ENCODE peak calls at places on chromosomes 5 and 9, in six cellular contexts. E is tibial artery; W is CD8-positive, alpha-beta T cell; H is breast epithelium; X is left ventricle myocardium inferior; S is stomach. I is an unnamed sample. For H3K9me3 and H3K4me1, the result is how much of the 10 kb centered on the place peaks cover.

GRCh38 chr5:23269981-23270380 is 237.4 kb upstream of the PRDM9 start:
- DNase-seq in E (no peak), W (no peak), H (no peak), X (no peak), S (no peak), I (no peak)

GRCh38 chr9:563200-563599 is 278.3 kb upstream of the DMRT1 start:
- DNase-seq in E (no peak), W (no peak), H (no peak), X (no peak), S (no peak), I (no peak)

GRCh38 chr9:97558701-97559101 is 57.2 kb downstream of the TMOD1 start:
- DNase-seq in E (no peak), W (no peak), H (no peak), X (no peak), S (no peak), I (no peak)

GRCh38 chr9:9961934-9962333 is 650.9 kb downstream of the PTPRD start:
- DNase-seq in E (no peak), W (no peak), H (no peak), X (no peak), S (no peak), I (no peak)

GRCh38 chr5:132226516-132227234 is 978 bp downstream of the P4HA2 start:
- DNase-seq in E (peak), W (no peak), H (no peak), X (no peak), S (peak), I (no peak)

GRCh38 chr9:105333811-105334210 is 89.4 kb downstream of the SLC44A1 start:
- DNase-seq in E (no peak), W (no peak), H (no peak), X (no peak), S (no peak), I (no peak)

GRCh38 chr9:70902705-70903131 is 218.7 kb downstream of the TRPM3 start:
- DNase-seq in E (peak), W (no peak), H (no peak), X (no peak), S (no peak), I (no peak)

GRCh38 chr5:135930029-135930948 is 24.5 kb downstream of the LECT2 start:
- DNase-seq in E (no peak), W (no peak), H (no peak), X (no peak), S (no peak), I (peak)

GRCh38 chr9:78871086-78871451 is 574.1 kb downstream of the PSAT1 start:
- DNase-seq in E (no peak), W (no peak), H (no peak), X (no peak), S (no peak), I (no peak)

GRCh38 chr9:126647585-126648110 is 33.9 kb downstream of the LMX1B start:
- DNase-seq in E (no peak), W (no peak), H (no peak), X (no peak), S (no peak), I (no peak)

GRCh38 chr9:136787690-136788400 is 3.3 kb upstream of the TMEM141 start:
- DNase-seq in E (peak), W (peak), H (no peak), X (peak), S (peak), I (peak)

GRCh38 chr5:11622785-11623184 is 281.5 kb downstream of the CTNND2 start:
- DNase-seq in E (no peak), W (no peak), H (no peak), X (no peak), S (no peak), I (no peak)

GRCh38 chr9:87275039-87275725 is 222.5 kb upstream of the DAPK1 start:
- DNase-seq in E (no peak), W (no peak), H (no peak), X (no peak), S (no peak), I (no peak)
- H3K4me3 ChIP-seq in E (no peak), W (no peak), H (no peak), X (no peak), S (no peak), I (no peak)

GRCh38 chr5:63843190-63843589 is 119.1 kb downstream of the HTR1A start:
- DNase-seq in E (no peak), W (no peak), H (no peak), X (no peak), S (no peak), I (no peak)

GRCh38 chr5:63837437-63837836 is 124.8 kb downstream of the HTR1A start:
- DNase-seq in E (no peak), W (no peak), H (no peak), X (no peak), S (no peak), I (no peak)
- H3K9me3 ChIP-seq in E (under half), W (under half), H (under half), X (under half), S (under half), I (under half)

DNA sequence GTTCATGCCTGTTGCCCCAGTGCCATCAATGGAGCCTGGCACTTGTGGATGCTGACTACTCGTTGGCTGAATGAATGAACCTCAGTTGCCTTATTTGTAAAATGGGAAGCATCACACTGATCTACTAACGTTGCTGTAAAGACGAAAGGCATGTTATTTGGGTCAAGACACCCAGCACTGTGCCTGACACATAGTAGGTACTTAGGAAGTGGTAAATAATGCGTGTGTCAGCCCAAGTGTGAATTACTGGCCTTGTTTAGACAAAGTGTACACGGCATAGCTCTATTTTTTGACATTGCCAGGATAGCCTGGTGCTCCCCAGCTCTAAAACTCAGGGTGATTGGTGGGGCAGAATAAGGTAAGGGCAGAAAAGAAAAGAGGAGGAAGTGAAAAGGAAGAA is 27.4 kb downstream of the ERGIC1 start:
- DNase-seq in E (no peak), W (no peak), H (no peak), X (no peak), S (no peak), I (no peak)
- H3K4me1 ChIP-seq in E (half or more), W (under half), H (under half), X (half or more), S (half or more), I (under half)

GRCh38 chr9:129490583-129491485 is 130.1 kb downstream of the C9orf50 start:
- DNase-seq in E (peak), W (no peak), H (no peak), X (peak), S (no peak), I (peak)
- H3K4me3 ChIP-seq in E (peak), W (no peak), H (peak), X (peak), S (peak), I (peak)

GRCh38 chr5:178670486-178670885 is 43.6 kb upstream of the CLK4 start:
- DNase-seq in E (no peak), W (no peak), H (no peak), X (no peak), S (no peak), I (no peak)

GRCh38 chr5:178668579-178668978 is 41.7 kb upstream of the CLK4 start:
- DNase-seq in E (no peak), W (no peak), H (no peak), X (no peak), S (no peak), I (no peak)

GRCh38 chr5:178667109-178667508 is 40.3 kb upstream of the CLK4 start:
- DNase-seq in E (no peak), W (no peak), H (no peak), X (no peak), S (no peak), I (no peak)

GRCh38 chr5:178664141-178664540 is 37.3 kb upstream of the CLK4 start:
- DNase-seq in E (no peak), W (no peak), H (no peak), X (no peak), S (no peak), I (no peak)

DNA sequence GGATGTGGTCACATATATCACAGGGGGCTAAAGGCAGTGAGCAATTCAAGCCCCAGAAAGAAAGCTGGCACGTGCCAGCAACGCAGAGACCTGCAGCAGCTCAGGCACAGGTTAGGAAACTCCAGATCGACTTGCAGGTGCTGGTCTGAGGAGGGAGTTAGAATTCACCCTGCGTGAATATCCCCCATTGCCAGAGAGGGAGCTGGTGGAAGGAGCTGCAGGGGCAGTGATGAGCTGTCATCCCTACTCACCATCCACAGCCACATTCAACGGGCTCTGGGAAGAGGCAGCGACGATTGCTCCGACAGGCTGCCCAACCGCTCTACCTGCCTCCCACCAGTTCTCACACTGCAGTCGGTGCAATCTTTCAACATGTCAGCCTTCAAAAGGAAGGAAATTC is 40.8 kb upstream of the CLK4 start:
- DNase-seq in E (no peak), W (no peak), H (no peak), X (no peak), S (no peak), I (no peak)
- H3K9me3 ChIP-seq in E (under half), W (under half), H (under half), X (under half), S (under half), I (under half)

DNA sequence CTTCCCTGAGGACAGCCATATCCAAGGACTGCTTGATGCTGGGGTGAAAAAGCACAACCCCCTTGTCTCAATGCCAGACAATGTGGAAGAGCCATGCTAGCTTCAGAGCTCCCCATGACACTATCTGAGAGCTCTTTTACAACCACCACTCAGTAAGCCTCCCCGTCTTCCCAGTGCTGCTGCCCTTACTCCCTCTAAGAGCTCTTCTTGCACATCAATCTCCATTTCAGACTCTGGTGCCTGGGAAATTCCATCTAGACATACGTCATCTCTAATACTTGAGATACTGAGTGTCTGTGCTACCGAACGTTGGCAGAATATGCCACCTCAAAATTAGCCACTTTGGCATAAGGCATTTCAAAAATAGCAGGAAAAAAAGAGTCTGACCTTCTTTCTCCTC is 94.5 kb downstream of the EDIL3 start:
- DNase-seq in E (no peak), W (no peak), H (no peak), X (no peak), S (no peak), I (no peak)
- H3K4me1 ChIP-seq in E (under half), W (under half), H (under half), X (under half), S (under half), I (under half)

GRCh38 chr5:172645271-172645670 is 4.2 kb downstream of the NEURL1B start:
- DNase-seq in E (no peak), W (no peak), H (no peak), X (no peak), S (no peak), I (no peak)
- H3K4me3 ChIP-seq in E (no peak), W (no peak), H (peak), X (peak), S (no peak), I (no peak)

DNA sequence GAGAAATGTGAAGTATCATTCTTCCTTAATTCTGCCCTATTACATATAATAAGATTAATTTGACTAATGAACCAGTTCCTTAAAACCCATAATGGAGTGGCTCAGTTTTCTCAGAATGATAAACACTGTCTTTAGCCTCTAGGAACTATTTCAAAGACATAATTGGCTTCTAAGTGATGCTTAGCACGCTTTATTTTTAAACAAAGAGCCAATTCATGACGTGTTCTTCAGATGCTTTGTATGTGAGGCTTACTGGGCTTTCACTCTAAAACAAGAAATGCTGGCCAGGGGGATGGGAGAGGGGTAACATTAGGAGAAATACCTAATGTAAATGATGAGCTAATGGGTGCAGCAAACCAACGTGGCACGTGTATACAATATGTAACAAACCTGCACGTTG is 7.6 kb upstream of the SFXN1 start:
- DNase-seq in E (no peak), W (no peak), H (no peak), X (no peak), S (no peak), I (no peak)
- H3K9me3 ChIP-seq in E (under half), W (under half), H (under half), X (under half), S (under half), I (under half)

DNA sequence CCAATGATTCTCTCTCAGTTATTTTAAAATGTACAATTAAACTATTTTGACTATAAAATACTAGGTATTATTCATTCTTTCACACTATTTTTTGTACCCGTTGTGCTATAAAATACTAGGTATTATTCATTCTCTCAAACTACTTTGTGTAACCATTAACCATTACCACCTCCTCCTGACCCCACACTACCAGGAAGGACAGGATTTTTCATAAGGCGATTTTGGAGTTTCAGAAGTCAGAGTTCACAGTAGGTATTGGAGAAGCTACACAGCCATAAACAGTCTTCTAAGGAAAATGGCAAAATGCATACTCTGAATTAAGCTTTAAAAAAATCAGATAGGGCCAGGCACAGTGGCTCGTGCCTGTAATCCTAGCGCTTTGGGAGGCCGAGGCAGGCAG is 35.1 kb upstream of the TMEM252 start:
- DNase-seq in E (no peak), W (no peak), H (no peak), X (no peak), S (no peak), I (no peak)
- H3K4me1 ChIP-seq in E (under half), W (under half), H (under half), X (under half), S (under half), I (under half)

GRCh38 chr5:73498057-73498992 is at the start of gene BTF3:
- DNase-seq in E (peak), W (peak), H (peak), X (peak), S (peak), I (peak)

GRCh38 chr5:73497537-73498056 is 645 bp upstream of the BTF3 start:
- DNase-seq in E (no peak), W (no peak), H (no peak), X (no peak), S (no peak), I (peak)

GRCh38 chr5:73501406-73501805 is 3.2 kb downstream of the BTF3 start:
- DNase-seq in E (no peak), W (no peak), H (no peak), X (no peak), S (no peak), I (no peak)

GRCh38 chr5:73499187-73499586 is 945 bp downstream of the BTF3 start:
- DNase-seq in E (no peak), W (no peak), H (no peak), X (no peak), S (no peak), I (peak)

GRCh38 chr5:73499756-73500155 is 1.5 kb downstream of the BTF3 start:
- DNase-seq in E (no peak), W (no peak), H (no peak), X (no peak), S (no peak), I (no peak)
- H3K4me3 ChIP-seq in E (peak), W (peak), H (peak), X (peak), S (peak), I (peak)

I was measured in A673.